ENCODE peak calls at places on chromosomes 11 and 22, in four cellular contexts. One of them, this sample, is unnamed.

GRCh38 chr22:22848364-22848866 is 39.2 kb upstream of the IGLL5 start:
- DNase-seq in spleen: peak; percentile 85
- DNase-seq in stomach: peak; percentile 78
- DNase-seq in lower leg skin: peak; percentile 32
- DNase-seq in this sample: no peak

GRCh38 chr11:35662061-35662648 is 420 bp upstream of the TRIM44 start:
- DNase-seq in spleen: no peak
- DNase-seq in stomach: no peak
- DNase-seq in lower leg skin: no peak
- DNase-seq in this sample: no peak

GRCh38 chr11:313787-314547 is at the start of gene IFITM1:
- DNase-seq in spleen: peak; percentile 90
- DNase-seq in stomach: no peak
- DNase-seq in lower leg skin: no peak
- DNase-seq in this sample: no peak

GRCh38 chr11:71089571-71089970 is 162.8 kb downstream of the SHANK2 start:
- DNase-seq in spleen: no peak
- DNase-seq in stomach: no peak
- DNase-seq in lower leg skin: no peak
- DNase-seq in this sample: no peak

GRCh38 chr22:47944941-47945340 is 1182.5 kb downstream of the TBC1D22A start:
- DNase-seq in spleen: no peak
- DNase-seq in stomach: no peak
- DNase-seq in lower leg skin: no peak
- DNase-seq in this sample: no peak

GRCh38 chr11:33932721-33933120 is 40.8 kb upstream of the LMO2 start:
- DNase-seq in spleen: no peak
- DNase-seq in stomach: no peak
- DNase-seq in lower leg skin: no peak
- DNase-seq in this sample: no peak

GRCh38 chr11:7651700-7652099 is 21.6 kb downstream of the CYB5R2 start:
- DNase-seq in spleen: no peak
- DNase-seq in stomach: no peak
- DNase-seq in lower leg skin: no peak
- DNase-seq in this sample: no peak

GRCh38 chr11:112606656-112607055 is 346.0 kb upstream of the PLET1 start:
- DNase-seq in spleen: no peak
- DNase-seq in stomach: no peak
- DNase-seq in lower leg skin: no peak
- DNase-seq in this sample: no peak

GRCh38 chr11:32307449-32307848 is 127.9 kb downstream of the WT1 start:
- DNase-seq in spleen: no peak
- DNase-seq in stomach: no peak
- DNase-seq in lower leg skin: no peak
- DNase-seq in this sample: no peak

GRCh38 chr22:24232124-24232523 is 12.8 kb downstream of the GGT5 start:
- DNase-seq in spleen: no peak
- DNase-seq in stomach: no peak
- DNase-seq in lower leg skin: no peak
- DNase-seq in this sample: no peak

GRCh38 chr11:45895553-45896259 is 10.3 kb downstream of the MAPK8IP1 start:
- DNase-seq in spleen: no peak
- DNase-seq in stomach: no peak
- DNase-seq in lower leg skin: no peak
- DNase-seq in this sample: no peak

GRCh38 chr22:23509571-23510302 is 70.4 kb downstream of the IGLL1 start:
- DNase-seq in spleen: peak; percentile 25
- DNase-seq in stomach: no peak
- DNase-seq in lower leg skin: no peak
- DNase-seq in this sample: no peak

GRCh38 chr11:28245131-28245530 is 136.9 kb downstream of the METTL15 start:
- DNase-seq in spleen: no peak
- DNase-seq in stomach: no peak
- DNase-seq in lower leg skin: no peak
- DNase-seq in this sample: no peak

GRCh38 chr11:43130616-43131015 is 181.2 kb upstream of the API5 start:
- DNase-seq in spleen: no peak
- DNase-seq in stomach: no peak
- DNase-seq in lower leg skin: no peak
- DNase-seq in this sample: no peak

GRCh38 chr11:34977039-34977906 is 60.9 kb downstream of the PDHX start:
- DNase-seq in spleen: no peak
- DNase-seq in stomach: no peak
- DNase-seq in lower leg skin: no peak
- DNase-seq in this sample: no peak

GRCh38 chr11:9664276-9665171 is 647 bp downstream of the SWAP70 start:
- DNase-seq in spleen: peak; percentile 95
- DNase-seq in stomach: peak; percentile 48
- DNase-seq in lower leg skin: peak; percentile 41
- DNase-seq in this sample: no peak

GRCh38 chr11:113874920-113875413 is 405 bp downstream of the USP28 start:
- DNase-seq in spleen: no peak
- DNase-seq in stomach: no peak
- DNase-seq in lower leg skin: no peak
- DNase-seq in this sample: peak; percentile 14

GRCh38 chr11:88171982-88172381 is 3.3 kb downstream of the RAB38 start:
- DNase-seq in spleen: no peak
- DNase-seq in stomach: no peak
- DNase-seq in lower leg skin: no peak
- DNase-seq in this sample: no peak

GRCh38 chr11:131600591-131600990 is 230.2 kb downstream of the NTM start:
- DNase-seq in spleen: no peak
- DNase-seq in stomach: no peak
- DNase-seq in lower leg skin: no peak
- DNase-seq in this sample: no peak

GRCh38 chr22:45139693-45140092 is 24.0 kb upstream of the NUP50 start:
- DNase-seq in spleen: no peak
- DNase-seq in stomach: no peak
- DNase-seq in lower leg skin: no peak
- DNase-seq in this sample: no peak

GRCh38 chr22:45129703-45130524 is 33.8 kb upstream of the NUP50 start:
- DNase-seq in spleen: no peak
- DNase-seq in stomach: no peak
- DNase-seq in lower leg skin: no peak
- DNase-seq in this sample: no peak

GRCh38 chr22:45131749-45132148 is 32.0 kb upstream of the NUP50 start:
- DNase-seq in spleen: peak; percentile 86
- DNase-seq in stomach: no peak
- DNase-seq in lower leg skin: peak; percentile 32
- DNase-seq in this sample: peak; percentile 33

GRCh38 chr22:45136594-45136993 is 27.1 kb upstream of the NUP50 start:
- DNase-seq in spleen: no peak
- DNase-seq in stomach: no peak
- DNase-seq in lower leg skin: no peak
- DNase-seq in this sample: no peak

DNA sequence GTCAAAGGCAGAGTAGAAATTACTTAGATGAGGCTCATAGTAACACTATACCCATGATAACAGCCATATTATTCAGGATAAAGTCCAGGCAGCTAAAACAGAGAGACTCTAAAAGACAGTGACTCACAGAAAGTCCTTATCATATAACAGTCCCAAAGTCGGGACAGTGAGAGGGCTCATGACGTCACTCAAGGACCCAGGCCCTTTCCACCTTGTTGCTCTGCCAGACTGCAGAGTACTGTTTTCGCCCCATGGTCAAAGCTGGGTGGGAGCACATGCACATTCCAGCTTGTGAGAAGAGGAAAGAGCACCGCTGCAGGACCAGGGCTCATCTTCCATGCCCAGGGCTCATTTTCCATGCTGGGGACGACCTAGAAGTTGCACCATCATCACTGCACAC is 29.4 kb upstream of the NUP50 start:
- DNase-seq in spleen: no peak
- DNase-seq in stomach: no peak
- DNase-seq in lower leg skin: no peak
- DNase-seq in this sample: no peak
- H3K4me3 ChIP-seq in spleen: no peak overlapping the region
- H3K4me3 ChIP-seq in stomach: no peak overlapping the region
- H3K4me3 ChIP-seq in lower leg skin: no peak overlapping the region
- H3K4me3 ChIP-seq in this sample: no peak overlapping the region

DNA sequence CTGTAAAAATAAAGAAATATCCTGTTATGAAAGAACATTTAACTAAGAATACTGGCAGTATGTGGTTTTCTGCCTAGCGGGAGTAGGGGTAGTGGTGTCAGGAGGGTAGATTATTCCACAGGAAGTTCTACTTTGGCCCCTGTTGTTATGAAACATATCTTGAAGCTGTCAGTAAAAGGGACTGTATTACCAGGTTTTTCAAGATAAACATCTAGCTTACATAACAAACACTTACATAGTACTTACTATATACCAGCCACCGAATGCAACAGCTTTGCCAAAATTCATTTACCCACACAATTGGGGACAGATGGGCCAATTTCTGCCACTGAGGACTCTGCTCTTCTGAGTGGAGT is 3.7 kb downstream of the TMEM123 start:
- DNase-seq in spleen: no peak
- DNase-seq in stomach: no peak
- DNase-seq in lower leg skin: no peak
- DNase-seq in this sample: no peak
- H3K4me3 ChIP-seq in spleen: peak overlapping the region; percentile 9
- H3K4me3 ChIP-seq in stomach: no peak overlapping the region
- H3K4me3 ChIP-seq in lower leg skin: no peak overlapping the region
- H3K4me3 ChIP-seq in this sample: no peak overlapping the region

GRCh38 chr11:120068114-120068573 is 69.8 kb downstream of the TRIM29 start:
- DNase-seq in spleen: no peak
- DNase-seq in stomach: no peak
- DNase-seq in lower leg skin: no peak
- DNase-seq in this sample: no peak
- H3K4me3 ChIP-seq in spleen: no peak overlapping the region
- H3K4me3 ChIP-seq in stomach: no peak overlapping the region
- H3K4me3 ChIP-seq in lower leg skin: no peak overlapping the region
- H3K4me3 ChIP-seq in this sample: no peak overlapping the region

GRCh38 chr22:28346308-28346707 is 333.3 kb downstream of the TTC28 start:
- DNase-seq in spleen: no peak
- DNase-seq in stomach: no peak
- DNase-seq in lower leg skin: no peak
- DNase-seq in this sample: no peak

GRCh38 chr22:28349114-28349513 is 330.5 kb downstream of the TTC28 start:
- DNase-seq in spleen: no peak
- DNase-seq in stomach: no peak
- DNase-seq in lower leg skin: no peak
- DNase-seq in this sample: no peak

GRCh38 chr22:28344893-28345292 is 334.7 kb downstream of the TTC28 start:
- DNase-seq in spleen: no peak
- DNase-seq in stomach: no peak
- DNase-seq in lower leg skin: no peak
- DNase-seq in this sample: no peak

GRCh38 chr22:28348613-28349012 is 331.0 kb downstream of the TTC28 start:
- DNase-seq in spleen: no peak
- DNase-seq in stomach: no peak
- DNase-seq in lower leg skin: no peak
- DNase-seq in this sample: no peak

DNA sequence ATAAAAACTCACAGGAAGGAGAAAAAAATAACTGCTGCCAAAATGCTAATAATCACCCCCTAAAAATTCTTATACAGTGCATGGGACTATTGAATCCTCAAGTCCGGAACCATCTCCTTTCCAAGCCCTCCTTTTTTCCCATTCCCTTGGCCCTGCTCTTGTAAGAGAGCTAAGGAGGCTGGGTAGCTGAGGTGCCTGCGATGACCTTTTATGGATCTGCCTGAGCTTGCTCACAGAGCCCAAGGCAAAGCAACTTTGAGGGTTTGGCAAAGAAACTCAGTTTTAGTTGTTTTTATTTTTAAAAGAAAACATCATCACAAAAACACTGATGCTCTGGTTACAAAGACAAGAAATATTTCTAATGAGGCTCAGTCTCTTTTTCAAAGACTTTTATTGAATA is 334.3 kb downstream of the TTC28 start:
- DNase-seq in spleen: no peak
- DNase-seq in stomach: no peak
- DNase-seq in lower leg skin: no peak
- DNase-seq in this sample: no peak
- H3K4me3 ChIP-seq in spleen: no peak overlapping the region
- H3K4me3 ChIP-seq in stomach: no peak overlapping the region
- H3K4me3 ChIP-seq in lower leg skin: no peak overlapping the region
- H3K4me3 ChIP-seq in this sample: no peak overlapping the region

DNA sequence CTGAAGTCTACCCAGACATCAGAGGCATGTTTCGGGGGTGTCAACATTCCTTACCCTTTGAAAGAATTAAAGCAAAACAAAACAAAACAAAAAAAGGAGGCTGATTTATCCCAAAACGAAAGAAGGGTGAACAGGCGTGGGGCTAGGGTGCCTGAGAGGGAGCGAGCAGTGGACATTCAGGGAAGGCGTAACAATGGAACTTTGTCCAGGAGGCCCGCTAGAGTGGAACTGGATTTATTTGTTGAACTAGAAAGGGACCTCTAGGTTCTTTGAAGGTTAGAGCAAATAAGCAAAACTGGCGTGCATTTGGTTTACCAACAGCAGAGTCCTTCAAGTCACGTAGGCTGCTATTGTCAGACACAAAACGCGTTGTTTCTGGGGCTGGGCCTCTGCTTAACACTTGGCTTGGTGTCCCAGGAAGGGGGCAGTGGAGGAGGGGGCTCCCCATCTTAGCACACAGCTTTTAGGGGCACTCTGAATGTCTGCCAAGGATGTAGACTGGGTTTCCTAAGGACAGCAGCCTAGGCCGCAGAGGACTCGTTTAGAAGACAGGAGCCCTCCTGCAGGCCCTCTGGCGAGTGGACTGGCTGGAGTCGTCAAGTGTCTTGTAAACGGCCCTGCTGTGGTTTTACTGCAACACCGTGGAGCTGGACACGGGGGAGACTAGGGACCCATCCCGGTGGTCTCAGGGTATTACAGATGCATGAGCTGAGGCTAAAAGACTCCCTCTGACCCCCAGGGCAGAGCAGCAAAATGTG is 203.7 kb upstream of the SORL1-AS1 start:
- DNase-seq in spleen: no peak
- DNase-seq in stomach: no peak
- DNase-seq in lower leg skin: no peak
- DNase-seq in this sample: no peak
- H3K4me3 ChIP-seq in spleen: peak overlapping the region; percentile 70
- H3K4me3 ChIP-seq in stomach: peak overlapping the region; percentile 38
- H3K4me3 ChIP-seq in lower leg skin: no peak overlapping the region
- H3K4me3 ChIP-seq in this sample: peak overlapping the region; percentile 54

DNA sequence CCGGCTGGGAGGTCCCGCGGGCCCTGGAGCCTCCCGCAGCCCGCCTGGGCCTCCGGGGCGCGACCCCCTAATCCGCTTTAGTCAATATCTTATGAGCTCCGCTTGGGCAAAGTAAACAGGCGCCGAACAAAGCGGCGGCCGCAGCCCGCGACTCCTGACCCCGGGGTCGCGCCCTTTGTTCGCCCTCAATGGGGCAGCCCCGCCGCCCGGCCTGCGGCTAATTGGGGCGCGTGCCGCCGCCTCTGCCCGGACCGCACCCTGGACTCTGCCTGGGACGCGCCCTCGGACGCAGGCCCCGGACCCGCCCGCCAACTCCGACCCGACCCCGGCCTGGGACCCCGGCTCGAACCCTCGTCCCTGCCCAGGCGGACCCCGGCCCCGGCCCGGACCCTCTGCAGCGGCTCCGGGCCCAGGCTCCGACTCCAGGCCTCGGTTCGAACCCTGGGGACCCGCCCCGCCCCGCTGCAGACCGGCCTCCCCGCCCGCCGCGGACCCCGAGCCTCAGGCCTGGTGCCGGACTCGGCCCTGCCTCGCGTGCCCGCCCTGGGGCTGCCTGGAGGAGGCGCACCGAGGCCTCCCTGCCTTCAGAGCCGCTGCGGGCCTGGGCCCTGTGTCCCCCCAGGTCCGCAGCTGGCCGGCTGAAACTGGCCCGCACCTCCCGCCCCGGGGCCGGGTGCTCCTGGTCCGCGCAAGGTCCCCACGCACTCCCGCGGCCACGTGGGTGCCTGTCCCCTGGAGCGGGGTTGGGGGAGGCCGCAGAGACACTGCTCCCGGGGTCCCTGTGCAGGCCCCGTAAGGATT is 84.7 kb upstream of the WNT7B start:
- DNase-seq in spleen: peak; percentile 77
- DNase-seq in stomach: peak; percentile 44
- DNase-seq in lower leg skin: no peak
- DNase-seq in this sample: peak; percentile 12
- H3K4me3 ChIP-seq in spleen: peak overlapping the region; percentile 24
- H3K4me3 ChIP-seq in stomach: peak overlapping the region; percentile 13
- H3K4me3 ChIP-seq in lower leg skin: no peak overlapping the region
- H3K4me3 ChIP-seq in this sample: no peak overlapping the region

This sample was measured in gastrocnemius medialis.